ENCODE peak calls at places on chromosomes 1 and 21, in ten cellular contexts. One of them, this sample, is unnamed.

GRCh38 chr1:67752306-67752705 is 67.3 kb downstream of the GADD45A start:
- DNase-seq in NB4: no peak
- DNase-seq in H9: no peak
- DNase-seq in GM13976: no peak
- DNase-seq in activated T-cell treated with anti-CD3 and anti-CD28 coated beads, Interleukin-2, amount 50 U/mL, for 24 hours: no peak
- DNase-seq in amniotic epithelial cell: peak
- DNase-seq in AG08396: no peak
- DNase-seq in NCI-H1105 treated with DMSO at 0.1 percent for 48 hours: no peak
- DNase-seq in T47D: no peak
- DNase-seq in H1: no peak
- DNase-seq in this sample: no peak

GRCh38 chr1:233654667-233655432 is 40.9 kb downstream of the KCNK1 start:
- DNase-seq in NCI-H1105 treated with DMSO at 0.1 percent for 48 hours: no peak
- DNase-seq in H1: no peak
- DNase-seq in amniotic epithelial cell: no peak
- DNase-seq in H9: no peak
- DNase-seq in T47D: peak
- DNase-seq in AG08396: no peak
- DNase-seq in GM13976: no peak
- DNase-seq in NB4: no peak
- DNase-seq in activated T-cell treated with anti-CD3 and anti-CD28 coated beads, Interleukin-2, amount 50 U/mL, for 24 hours: no peak
- DNase-seq in this sample: no peak

GRCh38 chr1:7771673-7772299 is 690 bp downstream of the VAMP3 start:
- DNase-seq in NCI-H1105 treated with DMSO at 0.1 percent for 48 hours: no peak
- DNase-seq in AG08396: no peak
- DNase-seq in NB4: no peak
- DNase-seq in H1: no peak
- DNase-seq in T47D: no peak
- DNase-seq in H9: no peak
- DNase-seq in amniotic epithelial cell: peak
- DNase-seq in GM13976: no peak
- DNase-seq in activated T-cell treated with anti-CD3 and anti-CD28 coated beads, Interleukin-2, amount 50 U/mL, for 24 hours: no peak
- DNase-seq in this sample: no peak

GRCh38 chr1:39690225-39690624 is 1.0 kb downstream of the HPCAL4 start:
- DNase-seq in NCI-H1105 treated with DMSO at 0.1 percent for 48 hours: no peak
- DNase-seq in amniotic epithelial cell: no peak
- DNase-seq in GM13976: no peak
- DNase-seq in T47D: no peak
- DNase-seq in NB4: no peak
- DNase-seq in AG08396: no peak
- DNase-seq in H1: no peak
- DNase-seq in activated T-cell treated with anti-CD3 and anti-CD28 coated beads, Interleukin-2, amount 50 U/mL, for 24 hours: no peak
- DNase-seq in H9: no peak
- DNase-seq in this sample: no peak

GRCh38 chr21:25639167-25639921 is at the start of gene JAM2:
- DNase-seq in T47D: peak
- DNase-seq in NCI-H1105 treated with DMSO at 0.1 percent for 48 hours: peak
- DNase-seq in activated T-cell treated with anti-CD3 and anti-CD28 coated beads, Interleukin-2, amount 50 U/mL, for 24 hours: peak
- DNase-seq in amniotic epithelial cell: no peak
- DNase-seq in NB4: no peak
- DNase-seq in GM13976: peak
- DNase-seq in H9: peak
- DNase-seq in H1: no peak
- DNase-seq in AG08396: peak
- DNase-seq in this sample: peak

GRCh38 chr1:16191309-16191708 is 21.1 kb downstream of the ARHGEF19 start:
- DNase-seq in T47D: no peak
- DNase-seq in activated T-cell treated with anti-CD3 and anti-CD28 coated beads, Interleukin-2, amount 50 U/mL, for 24 hours: no peak
- DNase-seq in NB4: no peak
- DNase-seq in AG08396: no peak
- DNase-seq in H9: no peak
- DNase-seq in NCI-H1105 treated with DMSO at 0.1 percent for 48 hours: no peak
- DNase-seq in amniotic epithelial cell: no peak
- DNase-seq in GM13976: no peak
- DNase-seq in H1: no peak
- DNase-seq in this sample: no peak

GRCh38 chr1:24415910-24416665 is 486 bp downstream of the NIPAL3 start:
- DNase-seq in H9: no peak
- DNase-seq in GM13976: no peak
- DNase-seq in T47D: peak
- DNase-seq in amniotic epithelial cell: no peak
- DNase-seq in NB4: peak
- DNase-seq in H1: no peak
- DNase-seq in NCI-H1105 treated with DMSO at 0.1 percent for 48 hours: peak
- DNase-seq in AG08396: no peak
- DNase-seq in activated T-cell treated with anti-CD3 and anti-CD28 coated beads, Interleukin-2, amount 50 U/mL, for 24 hours: no peak
- DNase-seq in this sample: no peak

GRCh38 chr1:2152914-2153313 is 41.7 kb downstream of the FAAP20 start:
- DNase-seq in amniotic epithelial cell: no peak
- DNase-seq in H1: no peak
- DNase-seq in T47D: no peak
- DNase-seq in H9: no peak
- DNase-seq in GM13976: no peak
- DNase-seq in NCI-H1105 treated with DMSO at 0.1 percent for 48 hours: no peak
- DNase-seq in NB4: no peak
- DNase-seq in activated T-cell treated with anti-CD3 and anti-CD28 coated beads, Interleukin-2, amount 50 U/mL, for 24 hours: peak
- DNase-seq in AG08396: no peak
- DNase-seq in this sample: no peak

GRCh38 chr1:89553195-89553584 is 28.6 kb downstream of the LRRC8B start:
- DNase-seq in activated T-cell treated with anti-CD3 and anti-CD28 coated beads, Interleukin-2, amount 50 U/mL, for 24 hours: no peak
- DNase-seq in AG08396: no peak
- DNase-seq in GM13976: no peak
- DNase-seq in NB4: no peak
- DNase-seq in H1: no peak
- DNase-seq in H9: no peak
- DNase-seq in amniotic epithelial cell: no peak
- DNase-seq in NCI-H1105 treated with DMSO at 0.1 percent for 48 hours: peak
- DNase-seq in T47D: peak
- DNase-seq in this sample: no peak

GRCh38 chr21:34762761-34763160 is 94.0 kb downstream of the CLIC6 start:
- DNase-seq in activated T-cell treated with anti-CD3 and anti-CD28 coated beads, Interleukin-2, amount 50 U/mL, for 24 hours: no peak
- DNase-seq in H1: no peak
- DNase-seq in NCI-H1105 treated with DMSO at 0.1 percent for 48 hours: no peak
- DNase-seq in NB4: no peak
- DNase-seq in AG08396: peak
- DNase-seq in GM13976: no peak
- DNase-seq in amniotic epithelial cell: peak
- DNase-seq in H9: no peak
- DNase-seq in T47D: no peak
- DNase-seq in this sample: no peak

GRCh38 chr1:109438798-109439297 is 12.6 kb upstream of the PSMA5 start:
- DNase-seq in GM13976: peak
- DNase-seq in H9: no peak
- DNase-seq in AG08396: peak
- DNase-seq in T47D: no peak
- DNase-seq in NB4: peak
- DNase-seq in amniotic epithelial cell: peak
- DNase-seq in H1: no peak
- DNase-seq in NCI-H1105 treated with DMSO at 0.1 percent for 48 hours: no peak
- DNase-seq in activated T-cell treated with anti-CD3 and anti-CD28 coated beads, Interleukin-2, amount 50 U/mL, for 24 hours: no peak
- DNase-seq in this sample: peak

GRCh38 chr1:31575373-31576140 is 758 bp upstream of the TINAGL1 start:
- DNase-seq in GM13976: no peak
- DNase-seq in T47D: peak
- DNase-seq in activated T-cell treated with anti-CD3 and anti-CD28 coated beads, Interleukin-2, amount 50 U/mL, for 24 hours: no peak
- DNase-seq in NCI-H1105 treated with DMSO at 0.1 percent for 48 hours: no peak
- DNase-seq in NB4: no peak
- DNase-seq in H9: no peak
- DNase-seq in AG08396: no peak
- DNase-seq in amniotic epithelial cell: no peak
- DNase-seq in H1: no peak
- DNase-seq in this sample: no peak

GRCh38 chr21:35428041-35428400 is 378.9 kb upstream of the RUNX1 start:
- DNase-seq in NB4: no peak
- DNase-seq in T47D: no peak
- DNase-seq in H1: no peak
- DNase-seq in NCI-H1105 treated with DMSO at 0.1 percent for 48 hours: no peak
- DNase-seq in amniotic epithelial cell: peak
- DNase-seq in activated T-cell treated with anti-CD3 and anti-CD28 coated beads, Interleukin-2, amount 50 U/mL, for 24 hours: no peak
- DNase-seq in GM13976: no peak
- DNase-seq in AG08396: no peak
- DNase-seq in H9: no peak
- DNase-seq in this sample: no peak

GRCh38 chr1:157363660-157364140 is 188.6 kb downstream of the FCRL5 start:
- DNase-seq in GM13976: peak
- DNase-seq in H1: peak
- DNase-seq in activated T-cell treated with anti-CD3 and anti-CD28 coated beads, Interleukin-2, amount 50 U/mL, for 24 hours: no peak
- DNase-seq in T47D: peak
- DNase-seq in H9: peak
- DNase-seq in amniotic epithelial cell: peak
- DNase-seq in NCI-H1105 treated with DMSO at 0.1 percent for 48 hours: no peak
- DNase-seq in NB4: peak
- DNase-seq in AG08396: peak
- DNase-seq in this sample: peak

GRCh38 chr1:233082778-233083550 is 132.6 kb downstream of the NTPCR start:
- DNase-seq in amniotic epithelial cell: no peak
- DNase-seq in NB4: peak
- DNase-seq in H9: no peak
- DNase-seq in T47D: no peak
- DNase-seq in activated T-cell treated with anti-CD3 and anti-CD28 coated beads, Interleukin-2, amount 50 U/mL, for 24 hours: no peak
- DNase-seq in H1: no peak
- DNase-seq in GM13976: peak
- DNase-seq in AG08396: no peak
- DNase-seq in NCI-H1105 treated with DMSO at 0.1 percent for 48 hours: no peak
- DNase-seq in this sample: no peak

GRCh38 chr1:56897150-56898004 is 42.8 kb downstream of the C8A start:
- DNase-seq in NCI-H1105 treated with DMSO at 0.1 percent for 48 hours: no peak
- DNase-seq in H9: no peak
- DNase-seq in activated T-cell treated with anti-CD3 and anti-CD28 coated beads, Interleukin-2, amount 50 U/mL, for 24 hours: no peak
- DNase-seq in T47D: no peak
- DNase-seq in GM13976: no peak
- DNase-seq in NB4: no peak
- DNase-seq in AG08396: no peak
- DNase-seq in H1: no peak
- DNase-seq in amniotic epithelial cell: no peak
- DNase-seq in this sample: no peak

GRCh38 chr1:234603221-234604204 is 6.5 kb downstream of the IRF2BP2 start:
- DNase-seq in NB4: peak
- DNase-seq in H1: no peak
- DNase-seq in GM13976: no peak
- DNase-seq in H9: no peak
- DNase-seq in activated T-cell treated with anti-CD3 and anti-CD28 coated beads, Interleukin-2, amount 50 U/mL, for 24 hours: no peak
- DNase-seq in amniotic epithelial cell: peak
- DNase-seq in AG08396: no peak
- DNase-seq in T47D: peak
- DNase-seq in NCI-H1105 treated with DMSO at 0.1 percent for 48 hours: no peak
- DNase-seq in this sample: no peak

GRCh38 chr1:18373882-18374493 is 106.7 kb upstream of the KLHDC7A start:
- DNase-seq in NB4: peak
- DNase-seq in amniotic epithelial cell: no peak
- DNase-seq in NCI-H1105 treated with DMSO at 0.1 percent for 48 hours: peak
- DNase-seq in H9: peak
- DNase-seq in T47D: peak
- DNase-seq in GM13976: peak
- DNase-seq in H1: peak
- DNase-seq in activated T-cell treated with anti-CD3 and anti-CD28 coated beads, Interleukin-2, amount 50 U/mL, for 24 hours: no peak
- DNase-seq in AG08396: no peak
- DNase-seq in this sample: peak

GRCh38 chr1:22436948-22437347 is 14.7 kb upstream of the ZBTB40 start:
- DNase-seq in AG08396: no peak
- DNase-seq in T47D: no peak
- DNase-seq in amniotic epithelial cell: no peak
- DNase-seq in NB4: no peak
- DNase-seq in H1: no peak
- DNase-seq in GM13976: no peak
- DNase-seq in activated T-cell treated with anti-CD3 and anti-CD28 coated beads, Interleukin-2, amount 50 U/mL, for 24 hours: no peak
- DNase-seq in H9: no peak
- DNase-seq in NCI-H1105 treated with DMSO at 0.1 percent for 48 hours: no peak
- DNase-seq in this sample: no peak

GRCh38 chr1:205528887-205529825 is 24.7 kb downstream of the CDK18 start:
- DNase-seq in T47D: peak
- DNase-seq in amniotic epithelial cell: peak
- DNase-seq in NB4: peak
- DNase-seq in activated T-cell treated with anti-CD3 and anti-CD28 coated beads, Interleukin-2, amount 50 U/mL, for 24 hours: peak
- DNase-seq in NCI-H1105 treated with DMSO at 0.1 percent for 48 hours: peak
- DNase-seq in AG08396: peak
- DNase-seq in H1: peak
- DNase-seq in GM13976: peak
- DNase-seq in H9: peak
- DNase-seq in this sample: peak

GRCh38 chr21:28738882-28739281 is 253.8 kb downstream of the LTN1 start:
- DNase-seq in activated T-cell treated with anti-CD3 and anti-CD28 coated beads, Interleukin-2, amount 50 U/mL, for 24 hours: no peak
- DNase-seq in H1: no peak
- DNase-seq in amniotic epithelial cell: no peak
- DNase-seq in NCI-H1105 treated with DMSO at 0.1 percent for 48 hours: no peak
- DNase-seq in AG08396: no peak
- DNase-seq in H9: no peak
- DNase-seq in T47D: no peak
- DNase-seq in GM13976: no peak
- DNase-seq in NB4: no peak
- DNase-seq in this sample: no peak

GRCh38 chr1:115642168-115643072 is 650 bp downstream of the VANGL1 start:
- DNase-seq in H9: peak
- DNase-seq in activated T-cell treated with anti-CD3 and anti-CD28 coated beads, Interleukin-2, amount 50 U/mL, for 24 hours: peak
- DNase-seq in NCI-H1105 treated with DMSO at 0.1 percent for 48 hours: peak
- DNase-seq in NB4: peak
- DNase-seq in H1: no peak
- DNase-seq in AG08396: peak
- DNase-seq in T47D: peak
- DNase-seq in GM13976: peak
- DNase-seq in amniotic epithelial cell: peak
- DNase-seq in this sample: peak

GRCh38 chr1:172671591-172671990 is 12.7 kb downstream of the FASLG start:
- DNase-seq in AG08396: peak
- DNase-seq in activated T-cell treated with anti-CD3 and anti-CD28 coated beads, Interleukin-2, amount 50 U/mL, for 24 hours: no peak
- DNase-seq in H1: no peak
- DNase-seq in GM13976: no peak
- DNase-seq in H9: no peak
- DNase-seq in T47D: peak
- DNase-seq in NCI-H1105 treated with DMSO at 0.1 percent for 48 hours: no peak
- DNase-seq in amniotic epithelial cell: peak
- DNase-seq in NB4: no peak
- DNase-seq in this sample: no peak

GRCh38 chr1:76501576-76502219 is 365.6 kb upstream of the ST6GALNAC5 start:
- DNase-seq in T47D: no peak
- DNase-seq in NCI-H1105 treated with DMSO at 0.1 percent for 48 hours: no peak
- DNase-seq in amniotic epithelial cell: no peak
- DNase-seq in activated T-cell treated with anti-CD3 and anti-CD28 coated beads, Interleukin-2, amount 50 U/mL, for 24 hours: no peak
- DNase-seq in H1: no peak
- DNase-seq in GM13976: no peak
- DNase-seq in AG08396: no peak
- DNase-seq in H9: peak
- DNase-seq in NB4: peak
- DNase-seq in this sample: no peak

GRCh38 chr21:34670220-34670961 is 1.6 kb downstream of the CLIC6 start:
- DNase-seq in NB4: no peak
- DNase-seq in activated T-cell treated with anti-CD3 and anti-CD28 coated beads, Interleukin-2, amount 50 U/mL, for 24 hours: peak
- DNase-seq in H9: peak
- DNase-seq in T47D: peak
- DNase-seq in GM13976: peak
- DNase-seq in H1: no peak
- DNase-seq in amniotic epithelial cell: no peak
- DNase-seq in AG08396: peak
- DNase-seq in NCI-H1105 treated with DMSO at 0.1 percent for 48 hours: no peak
- DNase-seq in this sample: peak

GRCh38 chr21:31348188-31348587 is 4.1 kb upstream of the TIAM1 start:
- DNase-seq in GM13976: no peak
- DNase-seq in T47D: no peak
- DNase-seq in activated T-cell treated with anti-CD3 and anti-CD28 coated beads, Interleukin-2, amount 50 U/mL, for 24 hours: no peak
- DNase-seq in NB4: no peak
- DNase-seq in H1: no peak
- DNase-seq in H9: no peak
- DNase-seq in AG08396: no peak
- DNase-seq in amniotic epithelial cell: no peak
- DNase-seq in NCI-H1105 treated with DMSO at 0.1 percent for 48 hours: no peak
- DNase-seq in this sample: no peak